ENCODE peak calls at places on chromosomes 16 and 17, in five cellular contexts. O, E, K, Y and X are unnamed samples.

GRCh38 chr16:56414366-56414765 is 11.0 kb downstream of the AMFR start:
- DNase-seq in O (no peak), E (no peak), K (no peak), Y (no peak), X (no peak)

GRCh38 chr16:29837833-29838232 is 17.6 kb downstream of the MVP start:
- DNase-seq in O (peak), E (no peak), K (no peak), Y (no peak), X (no peak)

GRCh38 chr17:74779948-74780400 is 3.8 kb upstream of the NAT9 start:
- DNase-seq in O (no peak), E (no peak), K (no peak), Y (no peak), X (no peak)

GRCh38 chr16:85114909-85115567 is 2.8 kb upstream of the CIBAR2 start:
- DNase-seq in O (peak), E (no peak), K (peak), Y (peak), X (peak)

GRCh38 chr16:29231231-29231630 is 175.3 kb downstream of the NPIPB11 start:
- DNase-seq in O (peak), E (no peak), K (peak), Y (no peak), X (no peak)

GRCh38 chr17:7561589-7562207 is at the start of gene SENP3:
- DNase-seq in O (peak), E (no peak), K (peak), Y (peak), X (peak)

GRCh38 chr17:17626151-17626805 is 34.8 kb upstream of the PEMT start:
- DNase-seq in O (no peak), E (no peak), K (no peak), Y (no peak), X (no peak)

GRCh38 chr17:66737524-66737923 is 97.4 kb upstream of the CACNG5 start:
- DNase-seq in O (peak), E (no peak), K (peak), Y (no peak), X (peak)

GRCh38 chr17:50609376-50610074 is 25.2 kb upstream of the ABCC3 start:
- DNase-seq in O (no peak), E (no peak), K (no peak), Y (no peak), X (no peak)

GRCh38 chr16:26464576-26465266 is 602.0 kb upstream of the C16orf82 start:
- DNase-seq in O (no peak), E (no peak), K (no peak), Y (no peak), X (no peak)

GRCh38 chr16:66604376-66605176 is at the start of gene CMTM3:
- DNase-seq in O (peak), E (no peak), K (peak), Y (peak), X (peak)

GRCh38 chr17:17732444-17732843 is 51.2 kb downstream of the RAI1 start:
- DNase-seq in O (no peak), E (no peak), K (no peak), Y (no peak), X (no peak)

GRCh38 chr16:50276128-50276444 is 9.7 kb downstream of the ADCY7 start:
- DNase-seq in O (no peak), E (no peak), K (no peak), Y (no peak), X (no peak)

GRCh38 chr16:74094962-74095361 is 201.7 kb upstream of the PSMD7 start:
- DNase-seq in O (no peak), E (no peak), K (no peak), Y (no peak), X (no peak)

GRCh38 chr16:11256657-11257130 is 690 bp upstream of the SOCS1 start:
- DNase-seq in O (peak), E (no peak), K (peak), Y (peak), X (peak)

GRCh38 chr17:10843806-10844205 is 5.9 kb upstream of the PIRT start:
- DNase-seq in O (no peak), E (no peak), K (peak), Y (no peak), X (no peak)

GRCh38 chr17:45316271-45317112 is at the start of gene MAP3K14:
- DNase-seq in O (peak), E (no peak), K (peak), Y (peak), X (peak)

GRCh38 chr17:393806-394717 is 41.5 kb upstream of the RPH3AL start:
- DNase-seq in O (no peak), E (no peak), K (no peak), Y (no peak), X (no peak)

GRCh38 chr17:77349976-77350830 is 209.4 kb downstream of the SEC14L1 start:
- DNase-seq in O (peak), E (no peak), K (peak), Y (peak), X (peak)

GRCh38 chr17:62625870-62626200 is 1.6 kb upstream of the MRC2 start:
- DNase-seq in O (no peak), E (no peak), K (peak), Y (no peak), X (no peak)

GRCh38 chr17:51427259-51428255 is 167.2 kb downstream of the UTP18 start:
- DNase-seq in O (no peak), E (no peak), K (no peak), Y (no peak), X (no peak)

GRCh38 chr16:87248704-87249103 is 68.5 kb downstream of the C16orf95 start:
- DNase-seq in O (no peak), E (no peak), K (no peak), Y (no peak), X (no peak)

GRCh38 chr16:10065014-10065413 is 117.2 kb downstream of the GRIN2A start:
- DNase-seq in O (no peak), E (no peak), K (no peak), Y (no peak), X (no peak)

GRCh38 chr16:81823111-81823510 is 44.0 kb downstream of the PLCG2 start:
- DNase-seq in O (no peak), E (no peak), K (no peak), Y (no peak), X (no peak)

GRCh38 chr17:34979650-34980352 is 511 bp upstream of the LIG3 start:
- DNase-seq in O (peak), E (no peak), K (no peak), Y (no peak), X (no peak)

GRCh38 chr16:10940501-10941079 is 1.7 kb downstream of the DEXI start:
- DNase-seq in O (peak), E (no peak), K (no peak), Y (no peak), X (no peak)

GRCh38 chr16:78593352-78593751 is 493.9 kb downstream of the WWOX start:
- DNase-seq in O (no peak), E (no peak), K (no peak), Y (no peak), X (no peak)

GRCh38 chr17:78992542-78993212 is 13.0 kb upstream of the LGALS3BP start:
- DNase-seq in O (no peak), E (no peak), K (no peak), Y (peak), X (peak)

GRCh38 chr17:27471321-27472269 is 15.3 kb downstream of the KSR1 start:
- DNase-seq in O (peak), E (no peak), K (no peak), Y (no peak), X (peak)

GRCh38 chr17:63848834-63849689 is 6.6 kb upstream of the SMARCD2 start:
- DNase-seq in O (peak), E (no peak), K (peak), Y (peak), X (peak)